ENCODE peak calls at places on chromosomes 5 and 9, in eight cellular contexts. T is hippocampal formation, D is NCI-H1048, I is RKO, M is T-helper 9 cell, L is HT1080, U is NCI-H345, X is spleen. N is an unnamed sample.

GRCh38 chr9:85142461-85143401 is 473.2 kb downstream of the NTRK2 start:
- DNase-seq in M (no peak), X (no peak), L (peak), T (no peak), U (no peak), D (no peak), I (peak), N (peak)

GRCh38 chr5:44389410-44389879 is at the start of gene FGF10:
- DNase-seq in L (no peak), T (no peak), I (no peak), M (no peak), U (peak), D (no peak), X (no peak), N (no peak)

GRCh38 chr5:131387236-131387635 is 123.4 kb downstream of the CDC42SE2 start:
- DNase-seq in L (no peak), T (no peak), X (no peak), D (no peak), M (no peak), I (no peak), U (no peak), N (no peak)

GRCh38 chr5:176800024-176800423 is 10.3 kb upstream of the UNC5A start:
- DNase-seq in X (no peak), I (no peak), U (no peak), L (no peak), D (no peak), T (no peak), M (no peak), N (no peak)

GRCh38 chr5:12662545-12663314 is 758.5 kb upstream of the CTNND2 start:
- DNase-seq in L (no peak), U (no peak), D (no peak), M (no peak), I (no peak), T (no peak), X (no peak), N (no peak)

GRCh38 chr5:118405650-118406061 is 582.7 kb downstream of the DTWD2 start:
- DNase-seq in D (no peak), X (peak), I (no peak), U (no peak), L (peak), M (no peak), T (no peak), N (no peak)

GRCh38 chr5:32585122-32585445 is 273 bp upstream of the SUB1 start:
- DNase-seq in L (no peak), M (no peak), D (no peak), T (no peak), I (no peak), U (no peak), X (no peak), N (no peak)

GRCh38 chr9:83266618-83267543 is 203.9 kb upstream of the RASEF start:
- DNase-seq in X (no peak), D (no peak), L (peak), I (no peak), U (no peak), T (no peak), M (no peak), N (peak)

GRCh38 chr9:98775831-98776441 is 20.4 kb downstream of the ANKS6 start:
- DNase-seq in U (peak), D (no peak), T (no peak), X (no peak), L (peak), M (no peak), I (peak), N (peak)

GRCh38 chr5:66118294-66118693 is 25.8 kb upstream of the SREK1 start:
- DNase-seq in T (no peak), I (no peak), M (no peak), U (no peak), D (no peak), X (no peak), L (no peak), N (no peak)

GRCh38 chr5:135287551-135287950 is 111.5 kb downstream of the MACROH2A1 start:
- DNase-seq in T (no peak), I (no peak), M (no peak), L (no peak), U (no peak), D (no peak), X (no peak), N (no peak)